ENCODE peak calls at places on chromosomes 12 and 14, in four cellular contexts. E is mesendoderm, A is neuronal stem cell, U is mesenchymal stem cell. K is an unnamed sample.

GRCh38 chr14:20692111-20692751 is 3.7 kb downstream of the ANG start:
- DNase-seq in U (no peak), A (no peak), E (no peak), K (peak; percentile 13)

GRCh38 chr12:122363782-122364181 is 58.7 kb downstream of the CLIP1 start:
- DNase-seq in A (no peak), E (no peak), U (peak; percentile 48), K (peak; percentile 20)

GRCh38 chr14:103456167-103456835 is 66.3 kb downstream of the CKB start:
- DNase-seq in E (peak; percentile 75), A (no peak), U (peak; percentile 37), K (no peak)

GRCh38 chr14:52413729-52414453 is 99.8 kb downstream of the PTGER2 start:
- DNase-seq in E (no peak), A (no peak), U (peak; percentile 8), K (no peak)

GRCh38 chr12:87796961-87797516 is 232.2 kb downstream of the C12orf50 start:
- DNase-seq in E (no peak), U (no peak), A (no peak), K (no peak)

GRCh38 chr12:66629138-66629880 is 49.6 kb downstream of the GRIP1 start:
- DNase-seq in E (no peak), A (no peak), U (no peak), K (no peak)

GRCh38 chr14:55518391-55518790 is 61.6 kb upstream of the KTN1 start:
- DNase-seq in U (peak; percentile 10), E (no peak), A (no peak), K (no peak)

GRCh38 chr12:16955083-16955657 is 349.2 kb upstream of the LMO3 start:
- DNase-seq in E (no peak), U (peak; percentile 5), A (no peak), K (peak; percentile 0)

GRCh38 chr12:122875590-122876220 is 20.2 kb downstream of the VPS37B start:
- DNase-seq in A (no peak), E (no peak), U (no peak), K (no peak)

GRCh38 chr12:91883811-91884210 is 261.8 kb downstream of the BTG1 start:
- DNase-seq in A (no peak), E (no peak), U (peak; percentile 54), K (no peak)

GRCh38 chr12:118689793-118690192 is 291.5 kb upstream of the SRRM4 start:
- DNase-seq in A (no peak), U (no peak), E (no peak), K (no peak)

GRCh38 chr14:61076531-61076930 is 95.5 kb downstream of the SLC38A6 start:
- DNase-seq in A (no peak), U (no peak), E (no peak), K (no peak)

GRCh38 chr12:1977109-1977508 is 27.1 kb downstream of the DCP1B start:
- DNase-seq in E (no peak), A (no peak), U (no peak), K (no peak)

GRCh38 chr14:85288041-85288440 is 241.9 kb upstream of the FLRT2 start:
- DNase-seq in U (no peak), E (no peak), A (no peak), K (no peak)

GRCh38 chr14:81331229-81332026 is 68.7 kb downstream of the STON2 start:
- DNase-seq in E (no peak), U (no peak), A (no peak), K (no peak)

GRCh38 chr14:99624971-99625370 is 20.0 kb upstream of the HHIPL1 start:
- DNase-seq in U (no peak), E (no peak), A (no peak), K (no peak)

GRCh38 chr14:54312166-54312801 is 84.5 kb upstream of the CDKN3 start:
- DNase-seq in U (peak; percentile 93), E (peak; percentile 96), A (no peak), K (peak; percentile 98)

GRCh38 chr12:107092669-107093546 is 441 bp downstream of the CRY1 start:
- DNase-seq in E (peak; percentile 62), A (peak; percentile 24), U (peak; percentile 77), K (peak; percentile 72)

GRCh38 chr14:38145142-38145541 is 62.6 kb upstream of the SSTR1 start:
- DNase-seq in E (no peak), A (no peak), U (no peak), K (no peak)

GRCh38 chr14:80427101-80427500 is 215.8 kb upstream of the DIO2 start:
- DNase-seq in E (no peak), U (peak; percentile 2), A (no peak), K (no peak)

GRCh38 chr12:46920503-46920902 is 94.7 kb upstream of the SLC38A4 start:
- DNase-seq in U (no peak), E (no peak), A (no peak), K (no peak)

GRCh38 chr14:48890333-48890732 is 695.8 kb downstream of the RPS29 start:
- DNase-seq in U (no peak), A (no peak), E (no peak), K (no peak)
- H3K36me3 ChIP-seq in U (no peaks in the 10 kb centered on the region), A (no peaks in the 10 kb centered on the region), E (no peaks in the 10 kb centered on the region), K (no peaks in the 10 kb centered on the region)

DNA sequence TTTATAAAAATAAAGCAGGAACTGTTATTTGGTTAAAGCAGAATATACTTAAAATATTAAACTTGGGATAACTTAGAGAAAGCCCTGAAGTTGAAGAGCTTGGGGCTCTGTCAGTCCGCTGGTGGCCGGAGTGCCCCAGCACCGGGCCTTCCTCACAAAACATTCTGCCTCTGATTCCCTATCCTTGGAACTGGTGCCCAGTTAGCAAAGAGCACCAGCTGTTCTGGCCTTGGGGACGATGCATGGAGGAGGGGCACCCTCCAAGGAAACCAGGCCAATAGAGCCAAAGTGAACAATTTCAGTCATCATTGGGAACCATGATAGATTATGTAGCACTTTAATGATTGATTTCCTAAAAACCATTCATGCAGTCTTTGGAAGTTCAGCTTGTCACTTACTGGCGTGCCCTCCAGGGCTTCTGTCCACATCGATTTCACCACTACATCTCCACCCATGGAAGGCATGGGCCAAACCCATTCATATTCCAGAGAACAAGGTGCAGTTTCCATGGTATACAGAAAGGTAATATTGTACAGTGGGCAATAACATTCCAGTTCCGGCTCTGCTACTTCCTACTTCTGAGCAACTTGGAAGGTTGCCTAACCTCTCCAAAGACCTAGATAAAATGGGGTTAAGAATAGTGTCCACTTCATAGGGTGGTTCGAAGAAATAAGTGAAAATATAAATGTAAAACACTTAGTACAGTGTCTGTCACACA is 145.9 kb downstream of the ETV6 start:
- DNase-seq in U (no peak), A (no peak), E (no peak), K (no peak)
- H3K18ac ChIP-seq in U (peak overlapping the region; percentile 28), A (peak overlapping the region; percentile 0), E (no peak overlapping the region), K (no peak overlapping the region)

GRCh38 chr12:70643927-70644326 is 6.7 kb upstream of the PTPRB start:
- DNase-seq in U (no peak), A (no peak), E (no peak), K (no peak)

GRCh38 chr12:70646850-70647249 is 9.6 kb upstream of the PTPRB start:
- DNase-seq in U (no peak), A (no peak), E (no peak), K (no peak)

GRCh38 chr12:70644836-70645235 is 7.6 kb upstream of the PTPRB start:
- DNase-seq in A (no peak), E (no peak), U (no peak), K (no peak)

GRCh38 chr12:70648191-70648590 is 11.0 kb upstream of the PTPRB start:
- DNase-seq in U (no peak), E (no peak), A (no peak), K (no peak)

GRCh38 chr12:70645494-70646317 is 8.5 kb upstream of the PTPRB start:
- DNase-seq in U (peak; percentile 70), E (peak; percentile 65), A (no peak), K (peak; percentile 70)
- H3K27ac ChIP-seq in U (peak overlapping the region; percentile 94), E (no peak overlapping the region), A (no peak overlapping the region), K (peak overlapping the region; percentile 93)

DNA sequence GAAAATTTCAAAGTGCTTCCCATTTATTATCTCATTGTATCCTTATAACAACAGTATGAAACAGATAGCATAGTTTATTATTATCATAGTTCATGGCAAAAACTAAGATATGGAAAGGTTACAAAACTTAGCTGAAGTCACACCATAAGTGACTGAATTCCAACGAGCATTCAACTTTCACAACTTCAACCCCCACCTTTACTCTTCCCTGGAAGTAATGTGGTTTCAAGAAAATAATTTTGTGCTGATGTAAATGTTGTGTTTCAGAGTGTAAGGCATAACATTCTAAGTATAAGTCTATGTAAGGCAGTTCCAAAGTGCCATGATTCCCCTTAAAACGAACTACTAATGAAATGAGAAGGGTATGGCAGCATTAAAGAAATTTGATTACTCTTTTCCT is 454.5 kb downstream of the BCAT1 start:
- DNase-seq in U (peak; percentile 55), E (no peak), A (no peak), K (no peak)
- H3K36me3 ChIP-seq in U (no peaks in the 10 kb centered on the region), E (no peaks in the 10 kb centered on the region), A (no peaks in the 10 kb centered on the region), K (no peaks in the 10 kb centered on the region)

DNA sequence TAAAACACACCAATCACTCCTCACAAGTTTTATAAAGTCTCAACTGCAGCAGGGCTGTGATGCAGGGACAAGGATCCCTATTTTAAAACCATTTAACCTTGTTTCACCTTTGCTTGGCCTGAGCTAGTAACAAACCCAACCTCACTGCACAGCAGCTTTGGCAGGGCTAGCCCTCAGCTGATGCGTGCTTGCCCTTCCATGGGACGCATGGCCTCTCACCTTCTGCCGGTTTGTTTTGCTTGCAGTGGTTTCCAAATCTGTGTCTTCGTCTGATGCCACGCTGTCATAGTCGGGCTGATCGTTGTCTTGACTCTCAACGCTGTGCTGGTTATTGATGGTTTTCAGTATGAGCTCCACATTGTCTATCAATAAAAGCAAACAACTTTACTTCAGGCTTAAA is 43.3 kb downstream of the GIT2 start:
- DNase-seq in A (no peak), U (no peak), E (no peak), K (no peak)
- H3K18ac ChIP-seq in A (no peak overlapping the region), U (no peak overlapping the region), E (no peak overlapping the region), K (no peak overlapping the region)

GRCh38 chr14:76597387-76597786 is 163.9 kb upstream of the VASH1 start:
- DNase-seq in U (no peak), A (no peak), E (no peak), K (no peak)
- H3K27ac ChIP-seq in U (no peak overlapping the region), A (no peak overlapping the region), E (no peak overlapping the region), K (no peak overlapping the region)